ENCODE peak calls at places on chromosome X, in ten cellular contexts. G is suprapubic skin, X is GM12878, E is H54, Y is NB4, N is A549, W is testis, F is sigmoid colon, O is GM12892, R is HepG2. I is an unnamed sample.
A peak's percentile ranks its signal among the peaks of the same experiment; 100 is the strongest.

GRCh38 chrX:40144576-40144975 is 46.8 kb upstream of the BCOR start:
- DNase-seq in G (no peak), X (no peak), E (no peak), Y (no peak), N (no peak), W (no peak), F (no peak), O (no peak), R (no peak), I (no peak)

GRCh38 chrX:22338740-22339139 is 66.0 kb downstream of the CBLL2 start:
- DNase-seq in G (no peak), X (no peak), E (no peak), Y (no peak), N (no peak), W (no peak), F (no peak), O (no peak), R (no peak), I (no peak)

GRCh38 chrX:124497386-124497785 is 151.0 kb downstream of the SH2D1A start:
- DNase-seq in G (no peak), X (no peak), E (no peak), Y (no peak), N (no peak), W (no peak), F (no peak), O (no peak), R (no peak), I (no peak)

GRCh38 chrX:3990569-3990968 is 277.1 kb upstream of the PRKX start:
- DNase-seq in G (no peak), X (no peak), E (no peak), Y (peak; percentile 1), N (no peak), W (no peak), F (no peak), O (no peak), R (no peak), I (no peak)

GRCh38 chrX:57453901-57454300 is 137.9 kb upstream of the ZXDB start:
- DNase-seq in G (no peak), X (peak; percentile 0), E (no peak), Y (peak; percentile 53), N (peak; percentile 37), W (peak; percentile 10), F (no peak), O (no peak), R (peak; percentile 28), I (peak; percentile 42)

GRCh38 chrX:65726708-65727107 is 59.3 kb downstream of the MSN start:
- DNase-seq in G (no peak), X (no peak), E (no peak), Y (no peak), N (no peak), W (no peak), F (no peak), O (no peak), R (no peak), I (no peak)

GRCh38 chrX:106802063-106802387 is 448 bp upstream of the TBC1D8B start:
- DNase-seq in G (no peak), X (no peak), E (no peak), Y (no peak), N (no peak), W (no peak), F (no peak), O (no peak), R (peak; percentile 3), I (no peak)

GRCh38 chrX:149493567-149494562 is 11.2 kb downstream of the IDS start:
- DNase-seq in G (no peak), X (no peak), E (no peak), Y (peak; percentile 46), N (peak; percentile 23), W (no peak), F (no peak), O (no peak), R (no peak), I (peak; percentile 10)

GRCh38 chrX:96683997-96684338 is 674 bp upstream of the DIAPH2 start:
- DNase-seq in G (no peak), X (no peak), E (no peak), Y (peak; percentile 80), N (no peak), W (no peak), F (no peak), O (no peak), R (peak; percentile 0), I (no peak)

GRCh38 chrX:96684339-96685204 is at the start of gene DIAPH2:
- DNase-seq in G (peak; percentile 87), X (peak; percentile 34), E (peak; percentile 34), Y (peak; percentile 89), N (peak; percentile 84), W (peak; percentile 81), F (peak; percentile 85), O (peak; percentile 18), R (peak; percentile 78), I (peak; percentile 71)

GRCh38 chrX:96682516-96682915 is 2.1 kb upstream of the DIAPH2 start:
- DNase-seq in G (no peak), X (no peak), E (no peak), Y (no peak), N (no peak), W (no peak), F (no peak), O (no peak), R (no peak), I (peak; percentile 0)

GRCh38 chrX:96688789-96689188 is 4.1 kb downstream of the DIAPH2 start:
- DNase-seq in G (no peak), X (no peak), E (no peak), Y (no peak), N (no peak), W (no peak), F (no peak), O (no peak), R (no peak), I (no peak)

DNA sequence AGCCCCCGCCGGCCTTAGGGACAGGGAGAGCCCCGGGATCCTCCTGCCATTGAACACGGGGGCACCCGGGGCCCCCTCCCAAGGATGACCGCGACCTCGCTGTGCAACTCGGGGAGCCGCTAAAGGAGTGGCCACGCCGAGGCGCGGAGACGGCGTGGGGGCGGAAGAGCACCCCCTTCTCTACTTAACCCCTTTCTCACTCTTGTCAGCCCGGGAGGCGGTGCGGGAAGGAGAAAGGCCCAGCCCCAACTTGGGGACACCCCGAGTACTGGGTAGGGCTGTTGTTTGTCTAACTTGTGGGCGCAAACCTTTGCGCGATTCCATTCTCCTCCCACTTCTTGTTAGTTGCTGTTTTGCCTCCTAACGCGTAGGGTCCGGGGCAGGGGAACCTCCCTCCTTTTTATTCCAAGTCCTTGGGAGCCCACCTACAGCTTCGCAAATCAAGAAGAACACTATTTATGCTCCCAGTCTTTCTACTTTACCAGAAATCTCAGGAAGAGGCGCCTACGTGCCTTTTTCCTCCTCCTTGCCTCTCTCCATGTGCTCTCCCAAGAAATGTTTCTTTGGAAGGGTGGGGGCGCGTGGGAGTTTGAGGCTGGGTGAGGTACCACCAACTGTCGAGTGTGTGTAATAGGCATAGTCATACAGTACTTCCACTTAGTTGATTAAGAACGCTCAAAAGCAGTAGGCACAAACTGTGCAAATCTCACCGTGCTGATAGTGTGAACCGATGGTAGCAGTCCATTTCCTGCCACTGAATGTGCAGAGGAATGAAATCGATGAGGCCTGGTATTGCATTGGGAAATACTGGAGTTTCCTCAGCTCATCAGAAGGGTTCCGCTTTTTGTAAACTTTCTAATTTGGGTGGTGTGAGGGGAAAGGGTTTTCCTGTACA is 810 bp downstream of the DIAPH2 start:
- DNase-seq in G (peak; percentile 63), X (no peak), E (peak; percentile 7), Y (peak; percentile 90), N (peak; percentile 42), W (peak; percentile 53), F (peak; percentile 68), O (peak; percentile 1), R (peak; percentile 7), I (peak; percentile 19)
- TF ChIP-seq POLR2A in G (no peak), X (no peak), E (no peak), Y (peak; percentile 16), N (no peak), W (no peak), F (no peak), O (no peak), R (peak; percentile 20), I (no peak)

GRCh38 chrX:129958814-129959492 is 23.5 kb upstream of the BCORL1 start:
- DNase-seq in G (no peak), X (no peak), E (no peak), Y (no peak), N (no peak), W (no peak), F (no peak), O (no peak), R (no peak), I (no peak)

GRCh38 chrX:129955682-129956081 is 26.8 kb upstream of the BCORL1 start:
- DNase-seq in G (no peak), X (no peak), E (no peak), Y (no peak), N (no peak), W (no peak), F (no peak), O (no peak), R (no peak), I (no peak)

GRCh38 chrX:129956765-129957164 is 25.7 kb upstream of the BCORL1 start:
- DNase-seq in G (no peak), X (no peak), E (no peak), Y (no peak), N (no peak), W (no peak), F (no peak), O (no peak), R (no peak), I (no peak)

GRCh38 chrX:129956145-129956544 is 26.3 kb upstream of the BCORL1 start:
- DNase-seq in G (no peak), X (no peak), E (no peak), Y (no peak), N (no peak), W (no peak), F (no peak), O (no peak), R (no peak), I (no peak)

GRCh38 chrX:129957241-129958099 is 25.0 kb upstream of the BCORL1 start:
- DNase-seq in G (peak; percentile 77), X (peak; percentile 34), E (no peak), Y (peak; percentile 95), N (peak; percentile 73), W (peak; percentile 64), F (peak; percentile 73), O (peak; percentile 70), R (no peak), I (peak; percentile 81)
- TF ChIP-seq POLR2A in G (no peak), X (peak; percentile 78), E (no peak), Y (no peak), N (peak; percentile 56), W (no peak), F (no peak), O (peak; percentile 63), R (no peak), I (peak; percentile 58)

GRCh38 chrX:47384502-47384901 is 14.1 kb downstream of the ZNF157 start:
- DNase-seq in G (peak; percentile 64), X (peak; percentile 21), E (peak; percentile 2), Y (peak; percentile 69), N (peak; percentile 69), W (peak; percentile 87), F (peak; percentile 80), O (peak; percentile 26), R (peak; percentile 64), I (peak; percentile 79)

GRCh38 chrX:47380268-47380667 is 9.9 kb downstream of the ZNF157 start:
- DNase-seq in G (no peak), X (peak; percentile 47), E (no peak), Y (no peak), N (no peak), W (peak; percentile 48), F (no peak), O (no peak), R (peak; percentile 19), I (no peak)
- TF ChIP-seq POLR2A in G (no peak), X (no peak), E (no peak), Y (no peak), N (no peak), W (no peak), F (no peak), O (no peak), R (no peak), I (no peak)

GRCh38 chrX:78133561-78133960 is 5.9 kb downstream of the TAF9B start:
- DNase-seq in G (no peak), X (no peak), E (no peak), Y (no peak), N (no peak), W (no peak), F (no peak), O (no peak), R (no peak), I (no peak)

GRCh38 chrX:78140206-78140605 is 756 bp upstream of the TAF9B start:
- DNase-seq in G (no peak), X (no peak), E (no peak), Y (no peak), N (no peak), W (no peak), F (no peak), O (no peak), R (no peak), I (no peak)

GRCh38 chrX:78139160-78140123 is at the start of gene TAF9B:
- DNase-seq in G (peak; percentile 89), X (peak; percentile 51), E (peak; percentile 77), Y (peak; percentile 86), N (peak; percentile 84), W (peak; percentile 88), F (peak; percentile 92), O (peak; percentile 70), R (peak; percentile 71), I (peak; percentile 87)
- TF ChIP-seq POLR2A in G (no peak), X (peak; percentile 86), E (peak; percentile 62), Y (peak; percentile 51), N (peak; percentile 59), W (no peak), F (no peak), O (peak; percentile 60), R (peak; percentile 72), I (peak; percentile 70)